ENCODE peak calls at places on chromosome 19, in six cellular contexts. O, K, C, Q, V and U are unnamed samples.

GRCh38 chr19:13122980-13123957 is 5.2 kb downstream of the NACC1 start:
- DNase-seq in O (no peak), K (no peak), C (no peak), Q (no peak), V (no peak), U (no peak)

GRCh38 chr19:46347985-46348384 is 1.1 kb downstream of the PPP5C start:
- DNase-seq in O (no peak), K (no peak), C (no peak), Q (no peak), V (no peak), U (no peak)

GRCh38 chr19:12015753-12016116 is 19.7 kb downstream of the ZNF433 start:
- DNase-seq in O (no peak), K (no peak), C (no peak), Q (no peak), V (no peak), U (no peak)

GRCh38 chr19:7337380-7338194 is 11.2 kb upstream of the ARHGEF18 start:
- DNase-seq in O (no peak), K (peak), C (no peak), Q (no peak), V (no peak), U (no peak)

GRCh38 chr19:31139871-31140505 is 209.2 kb downstream of the TSHZ3 start:
- DNase-seq in O (no peak), K (no peak), C (no peak), Q (no peak), V (no peak), U (no peak)

GRCh38 chr19:1063909-1064660 is 2.9 kb upstream of the ARHGAP45 start:
- DNase-seq in O (no peak), K (no peak), C (no peak), Q (no peak), V (no peak), U (no peak)

GRCh38 chr19:44611812-44612295 is 1.5 kb upstream of the IGSF23 start:
- DNase-seq in O (peak), K (no peak), C (no peak), Q (no peak), V (no peak), U (no peak)

GRCh38 chr19:17070912-17071311 is 4.3 kb downstream of the HAUS8 start:
- DNase-seq in O (no peak), K (no peak), C (no peak), Q (no peak), V (no peak), U (no peak)

GRCh38 chr19:58562126-58563033 is 4.0 kb upstream of the UBE2M start:
- DNase-seq in O (peak), K (peak), C (peak), Q (no peak), V (no peak), U (peak)

GRCh38 chr19:10805758-10806247 is 30.2 kb downstream of the TMED1 start:
- DNase-seq in O (no peak), K (no peak), C (no peak), Q (no peak), V (no peak), U (no peak)

GRCh38 chr19:11737964-11738745 is 591 bp downstream of the ZNF823 start:
- DNase-seq in O (peak), K (peak), C (peak), Q (peak), V (peak), U (no peak)

GRCh38 chr19:51020988-51021651 is 1.6 kb upstream of the KLK10 start:
- DNase-seq in O (peak), K (no peak), C (no peak), Q (no peak), V (peak), U (no peak)

DNA sequence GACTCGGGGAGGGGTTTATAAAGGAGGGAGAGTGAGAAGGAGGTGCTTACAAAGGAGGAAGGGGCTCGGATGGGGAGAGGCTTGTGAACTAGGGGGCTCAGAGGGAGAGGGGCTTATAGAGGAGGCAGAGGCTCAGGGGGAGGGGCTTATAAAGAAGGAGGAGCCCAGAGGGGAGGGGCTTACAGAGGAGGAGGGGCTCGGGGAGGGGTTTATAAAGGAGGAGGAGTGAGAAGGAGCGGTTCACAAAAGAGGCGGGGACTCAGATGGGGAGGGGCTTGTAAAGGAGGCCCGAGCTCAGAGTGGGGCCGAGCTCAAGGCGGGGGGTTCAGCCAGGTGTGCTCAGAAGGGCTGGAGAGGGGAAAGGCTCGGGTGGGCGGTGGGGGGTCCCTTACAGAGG is 508 bp downstream of the SMIM24 start:
- DNase-seq in O (no peak), K (no peak), C (no peak), Q (no peak), V (no peak), U (no peak)
- H3K4me3 ChIP-seq in O (no peak), K (no peak), C (no peak), Q (no peak), V (no peak), U (peak)

GRCh38 chr19:54121259-54121658 is 5.7 kb downstream of the PRPF31 start:
- DNase-seq in O (no peak), K (no peak), C (no peak), Q (no peak), V (no peak), U (no peak)
- H3K4me3 ChIP-seq in O (no peak), K (no peak), C (no peak), Q (no peak), V (no peak), U (no peak)

GRCh38 chr19:41906271-41906670 is 22.0 kb downstream of the ERFL start:
- DNase-seq in O (no peak), K (no peak), C (no peak), Q (no peak), V (no peak), U (no peak)

GRCh38 chr19:41906916-41907680 is 21.2 kb downstream of the ERFL start:
- DNase-seq in O (no peak), K (no peak), C (no peak), Q (no peak), V (no peak), U (no peak)

GRCh38 chr19:41904118-41904870 is 21.3 kb downstream of the ARHGEF1 start:
- DNase-seq in O (peak), K (no peak), C (no peak), Q (no peak), V (no peak), U (no peak)

GRCh38 chr19:41903161-41903953 is 20.4 kb downstream of the ARHGEF1 start:
- DNase-seq in O (no peak), K (no peak), C (no peak), Q (no peak), V (no peak), U (no peak)

DNA sequence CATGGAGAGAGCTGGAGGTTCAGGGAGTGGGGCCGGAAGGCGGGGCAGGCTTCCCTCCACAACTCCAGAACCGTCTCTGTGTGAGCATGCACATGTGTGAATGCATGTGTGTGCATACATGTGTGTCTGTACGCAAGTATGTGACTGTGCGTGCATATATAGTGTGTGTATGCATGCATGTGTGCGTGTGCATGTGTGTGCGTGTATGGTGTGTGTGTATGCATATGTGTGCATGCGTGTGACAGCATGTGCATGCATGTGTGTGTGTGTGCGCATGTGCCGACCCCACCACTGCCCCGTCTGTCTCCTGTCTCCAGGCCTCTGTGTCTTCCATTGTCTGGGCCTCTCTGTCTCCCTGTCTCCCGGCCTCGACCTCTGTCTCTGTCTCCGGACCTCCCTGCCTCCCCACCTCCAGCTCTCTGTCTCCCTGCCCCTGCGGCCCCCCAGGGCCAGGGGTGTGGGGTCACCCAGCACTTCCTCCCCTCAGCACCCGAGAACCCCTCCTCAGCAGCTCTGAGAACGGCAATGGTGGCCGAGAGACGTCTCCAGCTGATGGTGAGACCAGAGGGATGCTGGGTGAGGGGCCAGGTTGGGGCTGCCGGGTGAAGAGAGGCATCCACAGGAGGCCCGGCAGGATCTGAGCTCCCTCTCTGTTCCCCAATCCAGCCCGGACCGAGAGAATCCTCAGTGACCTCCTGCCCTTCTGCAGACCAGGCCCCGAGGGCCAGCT is 22.5 kb downstream of the ARHGEF1 start:
- DNase-seq in O (no peak), K (no peak), C (no peak), Q (no peak), V (no peak), U (no peak)
- H3K4me3 ChIP-seq in O (no peak), K (no peak), C (no peak), Q (no peak), V (no peak), U (no peak)

DNA sequence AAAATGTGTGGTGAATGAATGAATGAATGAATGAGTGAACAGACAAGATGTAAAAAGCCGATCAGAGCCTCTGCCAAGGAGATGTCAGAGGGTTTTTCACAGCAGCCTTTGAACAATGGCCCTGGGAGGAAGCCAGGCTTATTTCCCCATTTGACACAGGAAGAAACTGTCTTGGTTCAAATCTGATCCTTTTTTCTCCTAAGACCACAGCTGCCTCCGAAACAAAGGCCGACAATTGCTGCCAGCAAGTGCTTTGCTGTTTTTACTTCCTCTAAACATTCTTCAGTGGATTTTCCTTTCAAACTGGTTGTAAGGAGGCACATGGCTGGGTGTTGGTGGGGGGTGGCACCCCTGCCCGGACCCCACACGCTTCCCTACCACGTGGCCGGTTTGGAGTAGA is 44.2 kb upstream of the HOMER3 start:
- DNase-seq in O (no peak), K (no peak), C (no peak), Q (no peak), V (peak), U (peak)
- H3K4me3 ChIP-seq in O (no peak), K (no peak), C (no peak), Q (no peak), V (no peak), U (no peak)

GRCh38 chr19:4472174-4472974 is at the start of gene HDGFL2:
- DNase-seq in O (no peak), K (no peak), C (no peak), Q (no peak), V (no peak), U (no peak)

GRCh38 chr19:4473011-4473410 is 914 bp downstream of the HDGFL2 start:
- DNase-seq in O (no peak), K (no peak), C (no peak), Q (no peak), V (no peak), U (no peak)

GRCh38 chr19:4471400-4472173 is 510 bp upstream of the HDGFL2 start:
- DNase-seq in O (peak), K (peak), C (peak), Q (peak), V (peak), U (peak)

GRCh38 chr19:4474504-4475136 is 2.5 kb downstream of the HDGFL2 start:
- DNase-seq in O (no peak), K (no peak), C (no peak), Q (no peak), V (no peak), U (no peak)

DNA sequence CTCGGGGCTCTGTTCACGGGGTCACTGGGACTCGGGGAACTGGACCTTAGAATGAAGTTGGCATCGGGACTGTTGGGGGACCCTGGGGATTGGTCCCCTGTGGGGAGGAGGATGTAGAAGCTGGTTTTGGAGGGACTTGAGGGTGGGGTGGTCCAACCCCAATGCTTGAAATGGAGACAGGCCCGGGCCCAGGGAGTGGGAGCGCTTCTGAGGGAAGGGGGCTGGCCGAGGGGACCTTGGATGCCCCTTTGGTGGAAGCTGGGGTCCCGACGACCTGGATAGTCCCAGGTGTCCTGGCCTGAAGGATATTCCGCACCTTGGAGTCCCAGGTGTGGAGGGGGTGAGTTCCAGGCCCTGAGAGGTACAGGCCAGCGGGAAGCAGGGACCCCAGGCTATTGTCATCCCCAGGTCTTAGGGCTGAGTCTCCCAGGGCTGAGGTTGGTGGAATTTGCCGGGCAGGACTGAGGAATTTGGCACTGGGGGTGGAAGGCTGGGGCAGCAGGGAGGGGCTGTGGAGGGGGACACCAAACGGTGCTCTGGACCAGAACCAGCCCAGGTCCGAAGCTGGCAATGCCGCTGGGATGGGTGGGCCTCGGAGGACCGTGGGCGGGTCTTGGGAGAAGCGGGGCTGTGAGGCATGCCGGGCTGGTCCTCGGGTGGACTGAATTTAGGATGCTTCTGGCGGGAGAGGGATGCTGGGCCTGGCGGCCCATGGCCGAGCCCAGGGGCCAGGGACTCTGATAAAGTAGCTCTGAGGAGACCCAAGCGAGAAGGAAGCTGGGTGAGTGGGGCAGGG is 1.8 kb downstream of the HDGFL2 start:
- DNase-seq in O (no peak), K (no peak), C (no peak), Q (no peak), V (no peak), U (no peak)
- H3K4me3 ChIP-seq in O (no peak), K (peak), C (no peak), Q (peak), V (no peak), U (peak)

GRCh38 chr19:49953376-49953775 is 7.6 kb downstream of the SIGLEC11 start:
- DNase-seq in O (no peak), K (no peak), C (no peak), Q (no peak), V (no peak), U (no peak)
- H3K4me3 ChIP-seq in O (no peak), K (no peak), C (no peak), Q (no peak), V (no peak), U (no peak)

GRCh38 chr19:32458500-32459123 is 53.0 kb downstream of the DPY19L3 start:
- DNase-seq in O (no peak), K (no peak), C (no peak), Q (no peak), V (no peak), U (no peak)
- H3K4me3 ChIP-seq in O (no peak), K (no peak), C (no peak), Q (no peak), V (no peak), U (no peak)

GRCh38 chr19:35673121-35673804 is 6.9 kb downstream of the UPK1A start:
- DNase-seq in O (peak), K (peak), C (no peak), Q (no peak), V (no peak), U (no peak)
- H3K4me3 ChIP-seq in O (no peak), K (peak), C (no peak), Q (peak), V (no peak), U (peak)